ENCODE peak calls at places on chromosomes 2 and 18, in five cellular contexts. One of them, this sample, is unnamed.

GRCh38 chr2:104872866-104873688 is 19.2 kb downstream of the POU3F3 start:
- DNase-seq in pancreas: peak; percentile 79
- DNase-seq in OCI-LY7: peak; percentile 77
- DNase-seq in cardiac muscle cell: peak; percentile 76
- DNase-seq in DND-41: peak; percentile 72
- DNase-seq in this sample: peak; percentile 67

GRCh38 chr18:10371165-10371564 is 83.3 kb upstream of the APCDD1 start:
- DNase-seq in cardiac muscle cell: no peak
- DNase-seq in DND-41: no peak
- DNase-seq in pancreas: no peak
- DNase-seq in OCI-LY7: no peak
- DNase-seq in this sample: no peak

GRCh38 chr2:104834431-104834830 is 19.5 kb upstream of the POU3F3 start:
- DNase-seq in cardiac muscle cell: no peak
- DNase-seq in DND-41: no peak
- DNase-seq in OCI-LY7: no peak
- DNase-seq in pancreas: no peak
- DNase-seq in this sample: no peak

GRCh38 chr2:227267406-227268115 is 57.5 kb upstream of the MFF start:
- DNase-seq in cardiac muscle cell: peak; percentile 17
- DNase-seq in OCI-LY7: no peak
- DNase-seq in DND-41: no peak
- DNase-seq in pancreas: no peak
- DNase-seq in this sample: no peak

GRCh38 chr18:26458526-26459232 is 89.7 kb downstream of the KCTD1 start:
- DNase-seq in pancreas: no peak
- DNase-seq in OCI-LY7: no peak
- DNase-seq in DND-41: no peak
- DNase-seq in cardiac muscle cell: peak; percentile 63
- DNase-seq in this sample: no peak

GRCh38 chr2:69013837-69014796 is 1.1 kb downstream of the ANTXR1 start:
- DNase-seq in cardiac muscle cell: peak; percentile 77
- DNase-seq in pancreas: no peak
- DNase-seq in DND-41: peak; percentile 36
- DNase-seq in OCI-LY7: no peak
- DNase-seq in this sample: peak; percentile 10

GRCh38 chr2:138042311-138042710 is 78.0 kb downstream of the HNMT start:
- DNase-seq in DND-41: no peak
- DNase-seq in cardiac muscle cell: no peak
- DNase-seq in OCI-LY7: no peak
- DNase-seq in pancreas: no peak
- DNase-seq in this sample: no peak

GRCh38 chr2:189407161-189407943 is 33.9 kb upstream of the WDR75 start:
- DNase-seq in pancreas: no peak
- DNase-seq in cardiac muscle cell: peak; percentile 75
- DNase-seq in OCI-LY7: no peak
- DNase-seq in DND-41: no peak
- DNase-seq in this sample: no peak

GRCh38 chr2:138474093-138474834 is 27.3 kb upstream of the SPOPL start:
- DNase-seq in cardiac muscle cell: peak; percentile 86
- DNase-seq in DND-41: no peak
- DNase-seq in OCI-LY7: no peak
- DNase-seq in pancreas: no peak
- DNase-seq in this sample: no peak

GRCh38 chr2:85537600-85538506 is 1.1 kb upstream of the MAT2A start:
- DNase-seq in pancreas: peak; percentile 76
- DNase-seq in DND-41: peak; percentile 65
- DNase-seq in cardiac muscle cell: peak; percentile 48
- DNase-seq in OCI-LY7: peak; percentile 67
- DNase-seq in this sample: peak; percentile 67

GRCh38 chr2:17822452-17823117 is 6.3 kb downstream of the MSGN1 start:
- DNase-seq in pancreas: no peak
- DNase-seq in OCI-LY7: peak; percentile 34
- DNase-seq in DND-41: no peak
- DNase-seq in cardiac muscle cell: no peak
- DNase-seq in this sample: no peak

GRCh38 chr18:25349926-25350560 is 1.9 kb downstream of the ZNF521 start:
- DNase-seq in DND-41: no peak
- DNase-seq in cardiac muscle cell: peak; percentile 20
- DNase-seq in OCI-LY7: no peak
- DNase-seq in pancreas: peak; percentile 65
- DNase-seq in this sample: no peak

GRCh38 chr2:97992836-97993825 is 2.6 kb downstream of the TMEM131 start:
- DNase-seq in DND-41: no peak
- DNase-seq in pancreas: no peak
- DNase-seq in OCI-LY7: no peak
- DNase-seq in cardiac muscle cell: no peak
- DNase-seq in this sample: no peak

GRCh38 chr2:97995734-97996624 is at the start of gene TMEM131:
- DNase-seq in OCI-LY7: peak; percentile 95
- DNase-seq in cardiac muscle cell: peak; percentile 98
- DNase-seq in DND-41: peak; percentile 95
- DNase-seq in pancreas: peak; percentile 97
- DNase-seq in this sample: peak; percentile 87

GRCh38 chr2:97991081-97991856 is 4.5 kb downstream of the TMEM131 start:
- DNase-seq in DND-41: no peak
- DNase-seq in pancreas: no peak
- DNase-seq in cardiac muscle cell: no peak
- DNase-seq in OCI-LY7: peak; percentile 35
- DNase-seq in this sample: no peak

GRCh38 chr2:97995026-97995733 is 568 bp downstream of the TMEM131 start:
- DNase-seq in cardiac muscle cell: peak; percentile 52
- DNase-seq in pancreas: peak; percentile 80
- DNase-seq in OCI-LY7: peak; percentile 86
- DNase-seq in DND-41: peak; percentile 59
- DNase-seq in this sample: peak; percentile 32

DNA sequence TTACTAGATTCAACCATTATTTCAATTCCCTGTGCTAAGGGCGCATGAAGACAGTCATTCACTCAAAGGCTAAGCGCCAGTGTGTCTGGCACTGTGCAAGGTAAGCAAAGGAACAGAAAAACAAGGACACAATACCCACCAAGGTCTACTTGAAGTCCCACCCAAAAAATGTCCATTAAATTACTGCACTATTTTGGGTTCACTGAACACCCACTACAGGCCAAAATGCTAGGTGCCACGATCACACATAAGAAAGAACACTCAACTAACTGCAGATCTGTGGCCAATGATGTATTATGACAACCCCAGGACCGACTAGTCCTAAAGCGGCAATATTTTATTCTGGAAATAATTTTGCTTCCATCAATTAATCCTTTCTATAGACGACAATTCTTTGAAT is 1.8 kb downstream of the TMEM131 start:
- DNase-seq in cardiac muscle cell: no peak
- DNase-seq in OCI-LY7: no peak
- DNase-seq in DND-41: no peak
- DNase-seq in pancreas: no peak
- DNase-seq in this sample: no peak
- H3K4me3 ChIP-seq in cardiac muscle cell: peak overlapping the region; percentile 74
- H3K4me3 ChIP-seq in OCI-LY7: peak overlapping the region; percentile 72
- H3K4me3 ChIP-seq in DND-41: peak overlapping the region; percentile 97
- H3K4me3 ChIP-seq in pancreas: peak overlapping the region; percentile 56
- H3K4me3 ChIP-seq in this sample: no peak overlapping the region

GRCh38 chr2:47699533-47700215 is 83.3 kb upstream of the MSH6 start:
- DNase-seq in OCI-LY7: peak; percentile 56
- DNase-seq in DND-41: no peak
- DNase-seq in cardiac muscle cell: no peak
- DNase-seq in pancreas: no peak
- DNase-seq in this sample: no peak
- H3K4me3 ChIP-seq in OCI-LY7: peak overlapping the region; percentile 99
- H3K4me3 ChIP-seq in DND-41: no peak overlapping the region
- H3K4me3 ChIP-seq in cardiac muscle cell: no peak overlapping the region
- H3K4me3 ChIP-seq in pancreas: no peak overlapping the region
- H3K4me3 ChIP-seq in this sample: no peak overlapping the region

GRCh38 chr2:126403039-126403666 is 252.8 kb upstream of the GYPC start:
- DNase-seq in cardiac muscle cell: no peak
- DNase-seq in pancreas: peak; percentile 30
- DNase-seq in DND-41: no peak
- DNase-seq in OCI-LY7: no peak
- DNase-seq in this sample: no peak
- H3K4me3 ChIP-seq in cardiac muscle cell: no peak overlapping the region
- H3K4me3 ChIP-seq in pancreas: no peak overlapping the region
- H3K4me3 ChIP-seq in DND-41: no peak overlapping the region
- H3K4me3 ChIP-seq in OCI-LY7: no peak overlapping the region
- H3K4me3 ChIP-seq in this sample: no peak overlapping the region

GRCh38 chr18:49072524-49072934 is 121.8 kb upstream of the SMAD7 start:
- DNase-seq in cardiac muscle cell: peak; percentile 74
- DNase-seq in pancreas: no peak
- DNase-seq in OCI-LY7: no peak
- DNase-seq in DND-41: no peak
- DNase-seq in this sample: no peak

GRCh38 chr18:49071365-49071764 is 120.6 kb upstream of the SMAD7 start:
- DNase-seq in cardiac muscle cell: peak; percentile 39
- DNase-seq in DND-41: no peak
- DNase-seq in OCI-LY7: no peak
- DNase-seq in pancreas: no peak
- DNase-seq in this sample: peak; percentile 59

GRCh38 chr18:49072940-49073339 is 122.2 kb upstream of the SMAD7 start:
- DNase-seq in DND-41: no peak
- DNase-seq in pancreas: no peak
- DNase-seq in OCI-LY7: no peak
- DNase-seq in cardiac muscle cell: no peak
- DNase-seq in this sample: no peak

GRCh38 chr18:49070552-49070951 is 119.8 kb upstream of the SMAD7 start:
- DNase-seq in pancreas: no peak
- DNase-seq in OCI-LY7: no peak
- DNase-seq in cardiac muscle cell: no peak
- DNase-seq in DND-41: no peak
- DNase-seq in this sample: no peak

GRCh38 chr18:49071776-49072175 is 121.0 kb upstream of the SMAD7 start:
- DNase-seq in OCI-LY7: no peak
- DNase-seq in DND-41: no peak
- DNase-seq in cardiac muscle cell: no peak
- DNase-seq in pancreas: no peak
- DNase-seq in this sample: no peak
- H3K4me3 ChIP-seq in OCI-LY7: no peak overlapping the region
- H3K4me3 ChIP-seq in DND-41: no peak overlapping the region
- H3K4me3 ChIP-seq in cardiac muscle cell: no peak overlapping the region
- H3K4me3 ChIP-seq in pancreas: no peak overlapping the region
- H3K4me3 ChIP-seq in this sample: no peak overlapping the region

DNA sequence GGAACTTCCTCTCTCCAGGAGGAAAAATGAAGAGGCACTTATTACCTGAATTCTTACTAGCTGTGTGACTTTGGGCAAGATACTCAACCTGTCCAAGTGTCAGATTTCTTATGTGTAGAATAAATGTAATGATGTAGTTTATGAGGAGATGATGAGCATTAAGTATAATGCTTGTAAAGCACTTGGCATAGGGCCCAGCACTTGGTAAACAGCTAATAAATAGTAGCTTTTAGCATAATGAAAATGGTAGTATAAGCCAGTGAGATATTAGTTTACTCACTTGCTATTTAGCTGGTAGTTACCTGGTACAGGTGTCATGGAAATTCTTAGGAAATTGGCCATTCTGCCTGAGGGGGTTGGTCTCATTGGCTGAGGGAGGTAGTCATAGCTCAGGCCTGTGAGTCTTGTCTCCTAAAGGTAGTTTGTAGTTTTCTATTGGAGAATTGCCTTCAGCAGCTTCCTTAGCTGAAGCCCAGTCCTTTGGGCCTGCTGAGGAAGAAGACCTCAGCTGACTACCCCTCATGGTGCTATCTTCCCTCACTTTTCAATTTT is 133.3 kb upstream of the NABP1 start:
- DNase-seq in OCI-LY7: no peak
- DNase-seq in pancreas: no peak
- DNase-seq in DND-41: no peak
- DNase-seq in cardiac muscle cell: no peak
- DNase-seq in this sample: no peak
- H3K4me3 ChIP-seq in OCI-LY7: no peak overlapping the region
- H3K4me3 ChIP-seq in pancreas: no peak overlapping the region
- H3K4me3 ChIP-seq in DND-41: no peak overlapping the region
- H3K4me3 ChIP-seq in cardiac muscle cell: no peak overlapping the region
- H3K4me3 ChIP-seq in this sample: no peak overlapping the region

GRCh38 chr18:49766646-49767045 is 46.7 kb downstream of the ACAA2 start:
- DNase-seq in cardiac muscle cell: no peak
- DNase-seq in DND-41: no peak
- DNase-seq in pancreas: no peak
- DNase-seq in OCI-LY7: no peak
- DNase-seq in this sample: no peak

GRCh38 chr18:49769047-49769708 is 44.2 kb downstream of the ACAA2 start:
- DNase-seq in pancreas: no peak
- DNase-seq in OCI-LY7: no peak
- DNase-seq in cardiac muscle cell: no peak
- DNase-seq in DND-41: no peak
- DNase-seq in this sample: no peak

GRCh38 chr18:49764032-49764431 is 49.3 kb downstream of the ACAA2 start:
- DNase-seq in cardiac muscle cell: peak; percentile 41
- DNase-seq in pancreas: no peak
- DNase-seq in DND-41: no peak
- DNase-seq in OCI-LY7: no peak
- DNase-seq in this sample: no peak

GRCh38 chr18:49767111-49768050 is 46.0 kb downstream of the ACAA2 start:
- DNase-seq in pancreas: no peak
- DNase-seq in OCI-LY7: no peak
- DNase-seq in DND-41: no peak
- DNase-seq in cardiac muscle cell: no peak
- DNase-seq in this sample: no peak

DNA sequence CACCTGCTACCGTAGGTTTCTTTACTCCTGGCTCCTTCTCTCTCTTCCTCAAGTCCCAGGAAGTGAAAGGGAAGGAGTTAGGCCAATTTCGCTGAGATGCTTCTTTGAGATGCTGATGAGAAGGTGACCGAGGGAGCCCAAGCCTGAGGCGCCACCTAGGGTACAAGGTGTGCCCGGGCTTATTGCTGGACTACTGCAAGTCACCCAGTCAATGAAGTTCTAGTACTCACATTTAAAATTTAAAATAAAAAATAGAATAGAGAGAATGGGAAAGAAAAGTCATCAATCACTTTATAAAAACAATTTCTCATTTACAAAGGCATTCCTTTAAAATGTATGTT is 45.3 kb downstream of the ACAA2 start:
- DNase-seq in cardiac muscle cell: peak; percentile 85
- DNase-seq in pancreas: no peak
- DNase-seq in OCI-LY7: no peak
- DNase-seq in DND-41: no peak
- DNase-seq in this sample: no peak
- H3K4me3 ChIP-seq in cardiac muscle cell: no peak overlapping the region
- H3K4me3 ChIP-seq in pancreas: no peak overlapping the region
- H3K4me3 ChIP-seq in OCI-LY7: no peak overlapping the region
- H3K4me3 ChIP-seq in DND-41: no peak overlapping the region
- H3K4me3 ChIP-seq in this sample: no peak overlapping the region

DNA sequence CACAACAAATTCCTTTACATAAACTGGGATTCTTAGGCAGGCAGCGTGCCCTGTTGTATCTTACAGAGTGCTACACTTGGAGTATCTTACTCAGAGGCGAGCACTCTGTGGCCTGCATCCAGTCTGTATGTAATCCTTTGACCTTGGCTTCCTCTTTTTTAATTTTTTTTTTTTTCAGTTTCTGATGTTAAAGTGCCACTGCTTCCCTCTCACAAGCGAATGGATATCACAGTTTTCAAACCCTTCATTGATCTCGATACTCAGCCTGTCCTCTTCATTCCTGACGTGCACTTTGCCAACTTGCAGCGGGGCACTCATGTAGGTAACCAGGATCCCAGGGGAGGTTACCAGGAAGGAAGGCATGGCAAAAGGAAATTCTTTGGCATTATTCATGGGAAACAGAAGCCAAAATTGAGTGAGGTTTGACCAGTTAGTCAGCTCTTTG is 40.4 kb downstream of the GRHL1 start:
- DNase-seq in OCI-LY7: no peak
- DNase-seq in pancreas: no peak
- DNase-seq in cardiac muscle cell: no peak
- DNase-seq in DND-41: no peak
- DNase-seq in this sample: no peak
- H3K4me3 ChIP-seq in OCI-LY7: no peak overlapping the region
- H3K4me3 ChIP-seq in pancreas: no peak overlapping the region
- H3K4me3 ChIP-seq in cardiac muscle cell: no peak overlapping the region
- H3K4me3 ChIP-seq in DND-41: no peak overlapping the region
- H3K4me3 ChIP-seq in this sample: no peak overlapping the region

This sample was measured in Jurkat, Clone E6-1.